ENCODE peak calls at places on chromosomes 16 and 17, in seven cellular contexts. P is IMR-90, B is uterus, G is K562, K is HCT116, N is PC-3, S is lung. T is an unnamed sample.
A peak's percentile ranks its signal among the peaks of the same experiment; 100 is the strongest.

GRCh38 chr17:67993998-67994361 is 2.3 kb downstream of the C17orf58 start:
- DNase-seq in P (peak; percentile 12), B (no peak), G (no peak), K (no peak), N (no peak), S (peak; percentile 51), T (no peak)

GRCh38 chr16:89598199-89598598 is 15.2 kb upstream of the DPEP1 start:
- DNase-seq in P (peak; percentile 43), B (no peak), G (no peak), K (no peak), N (no peak), S (no peak), T (no peak)

GRCh38 chr16:11211977-11212818 is 43.8 kb downstream of the SOCS1 start:
- DNase-seq in P (no peak), B (no peak), G (peak; percentile 40), K (no peak), N (no peak), S (no peak), T (no peak)

GRCh38 chr16:54926166-54926838 is 4.4 kb upstream of the IRX5 start:
- DNase-seq in P (peak; percentile 33), B (no peak), G (no peak), K (no peak), N (no peak), S (no peak), T (no peak)

GRCh38 chr17:1090454-1091189 is 89.2 kb downstream of the ABR start:
- DNase-seq in P (no peak), B (no peak), G (no peak), K (no peak), N (no peak), S (no peak), T (no peak)

GRCh38 chr17:57735707-57736106 is 9.4 kb downstream of the CCDC182 start:
- DNase-seq in P (no peak), B (no peak), G (no peak), K (peak; percentile 36), N (peak; percentile 51), S (no peak), T (no peak)

GRCh38 chr16:71428883-71429282 is 13.0 kb downstream of the TLE7 start:
- DNase-seq in P (no peak), B (no peak), G (no peak), K (no peak), N (no peak), S (no peak), T (no peak)

GRCh38 chr17:29113334-29113733 is 66.9 kb downstream of the MYO18A start:
- DNase-seq in P (no peak), B (no peak), G (peak; percentile 35), K (no peak), N (no peak), S (no peak), T (no peak)

GRCh38 chr17:28227278-28228108 is 91.5 kb upstream of the TMEM97 start:
- DNase-seq in P (no peak), B (no peak), G (no peak), K (peak; percentile 73), N (peak; percentile 39), S (peak; percentile 86), T (peak; percentile 84)

GRCh38 chr17:43671075-43671692 is 9.5 kb upstream of the MEOX1 start:
- DNase-seq in P (no peak), B (peak; percentile 52), G (no peak), K (no peak), N (peak; percentile 60), S (no peak), T (no peak)

GRCh38 chr17:63277629-63278028 is 168.5 kb downstream of the CYB561 start:
- DNase-seq in P (no peak), B (no peak), G (no peak), K (no peak), N (peak; percentile 45), S (no peak), T (no peak)

GRCh38 chr17:65385726-65386125 is 175.7 kb downstream of the AXIN2 start:
- DNase-seq in P (no peak), B (no peak), G (peak; percentile 51), K (no peak), N (no peak), S (no peak), T (no peak)

GRCh38 chr16:71428385-71428784 is 13.5 kb downstream of the TLE7 start:
- DNase-seq in P (no peak), B (no peak), G (no peak), K (no peak), N (no peak), S (no peak), T (no peak)

GRCh38 chr17:4947411-4948165 is 742 bp downstream of the PFN1 start:
- DNase-seq in P (peak; percentile 53), B (peak; percentile 57), G (peak; percentile 61), K (no peak), N (peak; percentile 38), S (peak; percentile 64), T (peak; percentile 80)

GRCh38 chr16:56203052-56203451 is 11.8 kb downstream of the GNAO1 start:
- DNase-seq in P (peak; percentile 6), B (no peak), G (peak; percentile 59), K (peak; percentile 16), N (no peak), S (no peak), T (no peak)

GRCh38 chr17:4472281-4472680 is 26.4 kb upstream of the SPNS2 start:
- DNase-seq in P (no peak), B (no peak), G (no peak), K (no peak), N (no peak), S (no peak), T (no peak)

GRCh38 chr16:19810817-19811731 is 73.6 kb downstream of the GPRC5B start:
- DNase-seq in P (peak; percentile 95), B (no peak), G (no peak), K (no peak), N (peak; percentile 82), S (no peak), T (no peak)

GRCh38 chr16:50651835-50652438 is 29.2 kb downstream of the SNX20 start:
- DNase-seq in P (no peak), B (no peak), G (peak; percentile 56), K (no peak), N (no peak), S (no peak), T (no peak)

GRCh38 chr17:34285304-34285792 is at the start of gene CCL11:
- DNase-seq in P (no peak), B (no peak), G (no peak), K (no peak), N (no peak), S (no peak), T (no peak)

GRCh38 chr16:70520612-70521297 is 2.6 kb downstream of the COG4 start:
- DNase-seq in P (peak; percentile 74), B (no peak), G (no peak), K (no peak), N (peak; percentile 64), S (no peak), T (no peak)

GRCh38 chr17:64357191-64357981 is 33.3 kb downstream of the PECAM1 start:
- DNase-seq in P (peak; percentile 94), B (peak; percentile 51), G (no peak), K (no peak), N (peak; percentile 76), S (no peak), T (peak; percentile 30)

GRCh38 chr16:56708418-56708817 is 21.5 kb upstream of the NUP93 start:
- DNase-seq in P (no peak), B (no peak), G (no peak), K (no peak), N (no peak), S (no peak), T (no peak)

GRCh38 chr16:50671644-50672260 is 9.4 kb downstream of the SNX20 start:
- DNase-seq in P (peak; percentile 16), B (no peak), G (peak; percentile 74), K (peak; percentile 64), N (peak; percentile 48), S (no peak), T (peak; percentile 41)

GRCh38 chr17:20908373-20909273 is 134.2 kb downstream of the USP22 start:
- DNase-seq in P (peak; percentile 53), B (peak; percentile 85), G (peak; percentile 83), K (peak; percentile 34), N (peak; percentile 89), S (peak; percentile 86), T (peak; percentile 92)

DNA sequence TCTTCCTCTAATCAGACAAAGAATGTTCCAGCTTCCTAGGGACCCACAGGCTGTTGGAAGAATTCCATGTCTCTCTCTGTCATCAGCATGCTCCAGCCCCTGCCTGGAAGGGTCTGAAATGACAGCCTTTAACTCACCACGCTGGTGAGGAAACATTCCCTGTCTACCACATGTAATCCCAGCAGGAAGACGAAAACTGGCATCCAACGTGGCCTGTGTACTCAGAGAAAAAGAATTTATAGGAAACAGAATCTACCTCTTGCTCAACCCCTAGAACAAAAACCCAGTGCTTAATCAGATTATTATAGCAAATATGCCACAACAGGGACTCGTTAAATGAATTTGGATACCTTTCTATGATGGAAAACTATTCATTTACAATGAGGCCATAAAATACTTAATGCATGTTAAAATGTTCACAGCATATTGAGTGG is 147.3 kb upstream of the FOXF1 start:
- DNase-seq in P (peak; percentile 98), B (no peak), G (no peak), K (no peak), N (peak; percentile 43), S (no peak), T (no peak)
- H3K4me1 ChIP-seq in P (peaks cover 30% of the 10 kb centered on the region), B (no peaks in the 10 kb centered on the region), G (no peaks in the 10 kb centered on the region), K (peaks cover 4% of the 10 kb centered on the region), N (no peaks in the 10 kb centered on the region), S (no peaks in the 10 kb centered on the region), T (no peaks in the 10 kb centered on the region)

DNA sequence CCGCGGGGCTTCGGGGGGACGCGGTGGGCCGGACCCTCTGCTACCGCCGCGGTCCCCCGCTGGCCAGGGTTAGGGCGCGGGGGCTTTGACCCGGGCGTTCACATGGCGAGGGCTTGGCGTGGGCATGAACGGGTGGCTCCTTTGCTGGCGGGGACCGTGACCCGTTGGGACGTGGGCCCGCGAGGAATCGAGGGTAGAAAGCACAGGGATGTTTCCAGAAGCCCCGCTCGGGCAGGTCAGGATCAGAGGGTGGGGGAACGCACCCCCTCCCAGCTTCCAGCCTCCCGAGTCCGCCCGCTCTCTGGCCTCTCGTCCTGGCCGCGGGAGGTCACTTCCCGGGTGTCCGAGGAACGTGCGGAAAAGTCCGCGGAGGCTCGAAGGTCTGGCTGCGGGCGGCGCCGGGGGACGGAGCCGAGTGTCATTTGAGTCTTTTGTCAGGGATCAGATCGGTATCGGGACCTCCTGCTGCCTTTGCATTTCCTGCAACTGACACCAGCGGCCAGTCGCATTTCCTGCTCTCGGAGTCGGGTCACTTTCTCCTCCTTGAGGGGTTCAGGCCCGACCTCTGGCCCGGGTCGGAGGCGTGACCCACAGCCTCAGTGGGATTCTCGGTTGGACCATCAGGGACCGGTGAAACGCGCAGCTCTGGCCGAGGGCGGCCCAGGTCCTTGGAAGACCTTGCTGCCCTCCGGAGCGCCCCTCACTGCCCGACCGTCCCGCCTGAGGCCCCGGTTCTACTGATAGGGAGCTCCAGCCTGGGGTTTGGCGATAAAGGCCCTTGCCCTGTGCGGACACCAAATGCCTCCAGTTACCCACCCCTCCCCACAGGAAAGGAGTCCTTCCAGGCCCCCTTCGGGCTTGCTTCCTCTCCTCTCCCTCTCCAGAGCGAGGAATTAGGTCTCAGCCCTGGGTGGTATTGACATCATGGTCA is 702 bp upstream of the WNT3 start:
- DNase-seq in P (no peak), B (no peak), G (peak; percentile 82), K (no peak), N (no peak), S (no peak), T (no peak)
- H3K4me3 ChIP-seq in P (no peak overlapping the region), B (no peak overlapping the region), G (peak overlapping the region; percentile 26), K (no peak overlapping the region), N (no peak overlapping the region), S (peak overlapping the region; percentile 5), T (peak overlapping the region; percentile 19)

GRCh38 chr16:68235105-68235881 is 634 bp downstream of the ESRP2 start:
- DNase-seq in P (no peak), B (no peak), G (no peak), K (no peak), N (peak; percentile 22), S (no peak), T (peak; percentile 56)
- TF ChIP-seq CTCF in P (no peak), B (no peak), G (no peak), K (no peak), N (peak; percentile 41), S (no peak), T (no peak)

GRCh38 chr17:17080781-17081180 is 38.5 kb downstream of the MPRIP start:
- DNase-seq in P (no peak), B (no peak), G (no peak), K (no peak), N (no peak), S (no peak), T (no peak)
- H3K4me1 ChIP-seq in P (peaks cover 7% of the 10 kb centered on the region), B (peaks cover 26% of the 10 kb centered on the region), G (peaks cover 21% of the 10 kb centered on the region), K (no peaks in the 10 kb centered on the region), N (peaks cover 31% of the 10 kb centered on the region), S (peaks cover 20% of the 10 kb centered on the region), T (peaks cover 16% of the 10 kb centered on the region)

T was measured in colonic mucosa.